ENCODE peak calls at places on chromosomes 2 and 18, in eight cellular contexts. One of them, this sample, is unnamed.

GRCh38 chr2:64853894-64854293 is 135.3 kb upstream of the SLC1A4 start:
- DNase-seq in GM23338: no peak
- DNase-seq in CD4-positive, alpha-beta memory T cell: no peak
- DNase-seq in cardiac muscle cell: no peak
- DNase-seq in adrenal gland: no peak
- DNase-seq in SJSA1: no peak
- DNase-seq in neuronal stem cell: no peak
- DNase-seq in CD4-positive, CD25-positive, alpha-beta regulatory T cell: no peak
- DNase-seq in this sample: no peak

GRCh38 chr2:187117483-187117882 is 268.5 kb upstream of the ZSWIM2 start:
- DNase-seq in GM23338: peak; percentile 61
- DNase-seq in CD4-positive, alpha-beta memory T cell: no peak
- DNase-seq in cardiac muscle cell: no peak
- DNase-seq in adrenal gland: no peak
- DNase-seq in SJSA1: no peak
- DNase-seq in neuronal stem cell: peak; percentile 38
- DNase-seq in CD4-positive, CD25-positive, alpha-beta regulatory T cell: no peak
- DNase-seq in this sample: no peak

GRCh38 chr2:203808041-203808750 is 59.4 kb upstream of the CTLA4 start:
- DNase-seq in GM23338: peak; percentile 18
- DNase-seq in CD4-positive, alpha-beta memory T cell: no peak
- DNase-seq in cardiac muscle cell: peak; percentile 96
- DNase-seq in adrenal gland: no peak
- DNase-seq in SJSA1: peak; percentile 83
- DNase-seq in neuronal stem cell: peak; percentile 75
- DNase-seq in CD4-positive, CD25-positive, alpha-beta regulatory T cell: no peak
- DNase-seq in this sample: no peak

GRCh38 chr2:240731327-240731626 is 39.6 kb downstream of the AQP12A start:
- DNase-seq in GM23338: no peak
- DNase-seq in CD4-positive, alpha-beta memory T cell: no peak
- DNase-seq in cardiac muscle cell: peak; percentile 26
- DNase-seq in adrenal gland: no peak
- DNase-seq in SJSA1: no peak
- DNase-seq in neuronal stem cell: no peak
- DNase-seq in CD4-positive, CD25-positive, alpha-beta regulatory T cell: no peak
- DNase-seq in this sample: no peak

GRCh38 chr2:231930601-231931281 is 4.5 kb upstream of the NPPC start:
- DNase-seq in GM23338: no peak
- DNase-seq in CD4-positive, alpha-beta memory T cell: no peak
- DNase-seq in cardiac muscle cell: peak; percentile 33
- DNase-seq in adrenal gland: no peak
- DNase-seq in SJSA1: peak; percentile 16
- DNase-seq in neuronal stem cell: no peak
- DNase-seq in CD4-positive, CD25-positive, alpha-beta regulatory T cell: no peak
- DNase-seq in this sample: peak; percentile 16

GRCh38 chr2:100126897-100127401 is 15.4 kb downstream of the AFF3 start:
- DNase-seq in GM23338: no peak
- DNase-seq in CD4-positive, alpha-beta memory T cell: no peak
- DNase-seq in cardiac muscle cell: no peak
- DNase-seq in adrenal gland: no peak
- DNase-seq in SJSA1: no peak
- DNase-seq in neuronal stem cell: no peak
- DNase-seq in CD4-positive, CD25-positive, alpha-beta regulatory T cell: no peak
- DNase-seq in this sample: no peak

GRCh38 chr2:202375611-202376408 is at the start of gene BMPR2:
- DNase-seq in GM23338: peak; percentile 93
- DNase-seq in CD4-positive, alpha-beta memory T cell: peak; percentile 80
- DNase-seq in cardiac muscle cell: peak; percentile 94
- DNase-seq in adrenal gland: peak; percentile 90
- DNase-seq in SJSA1: peak; percentile 95
- DNase-seq in neuronal stem cell: peak; percentile 90
- DNase-seq in CD4-positive, CD25-positive, alpha-beta regulatory T cell: peak; percentile 79
- DNase-seq in this sample: peak; percentile 89

GRCh38 chr2:172021074-172021931 is 21.6 kb downstream of the METAP1D start:
- DNase-seq in GM23338: peak; percentile 39
- DNase-seq in CD4-positive, alpha-beta memory T cell: no peak
- DNase-seq in cardiac muscle cell: no peak
- DNase-seq in adrenal gland: no peak
- DNase-seq in SJSA1: no peak
- DNase-seq in neuronal stem cell: no peak
- DNase-seq in CD4-positive, CD25-positive, alpha-beta regulatory T cell: no peak
- DNase-seq in this sample: no peak

GRCh38 chr18:61765097-61765496 is 127.7 kb downstream of the RNF152 start:
- DNase-seq in GM23338: peak; percentile 11
- DNase-seq in CD4-positive, alpha-beta memory T cell: no peak
- DNase-seq in cardiac muscle cell: peak; percentile 71
- DNase-seq in adrenal gland: no peak
- DNase-seq in SJSA1: no peak
- DNase-seq in neuronal stem cell: peak; percentile 11
- DNase-seq in CD4-positive, CD25-positive, alpha-beta regulatory T cell: no peak
- DNase-seq in this sample: no peak

GRCh38 chr2:228433706-228434105 is 252.2 kb upstream of the SPHKAP start:
- DNase-seq in GM23338: no peak
- DNase-seq in CD4-positive, alpha-beta memory T cell: no peak
- DNase-seq in cardiac muscle cell: no peak
- DNase-seq in adrenal gland: no peak
- DNase-seq in SJSA1: no peak
- DNase-seq in neuronal stem cell: no peak
- DNase-seq in CD4-positive, CD25-positive, alpha-beta regulatory T cell: no peak
- DNase-seq in this sample: no peak

GRCh38 chr18:54611819-54612218 is 20.8 kb downstream of the DYNAP start:
- DNase-seq in GM23338: no peak
- DNase-seq in CD4-positive, alpha-beta memory T cell: no peak
- DNase-seq in cardiac muscle cell: no peak
- DNase-seq in adrenal gland: no peak
- DNase-seq in SJSA1: no peak
- DNase-seq in neuronal stem cell: no peak
- DNase-seq in CD4-positive, CD25-positive, alpha-beta regulatory T cell: no peak
- DNase-seq in this sample: no peak

GRCh38 chr18:54616220-54616848 is 25.3 kb downstream of the DYNAP start:
- DNase-seq in GM23338: no peak
- DNase-seq in CD4-positive, alpha-beta memory T cell: no peak
- DNase-seq in cardiac muscle cell: no peak
- DNase-seq in adrenal gland: no peak
- DNase-seq in SJSA1: no peak
- DNase-seq in neuronal stem cell: no peak
- DNase-seq in CD4-positive, CD25-positive, alpha-beta regulatory T cell: no peak
- DNase-seq in this sample: no peak

GRCh38 chr18:54613174-54613573 is 22.1 kb downstream of the DYNAP start:
- DNase-seq in GM23338: no peak
- DNase-seq in CD4-positive, alpha-beta memory T cell: no peak
- DNase-seq in cardiac muscle cell: no peak
- DNase-seq in adrenal gland: no peak
- DNase-seq in SJSA1: no peak
- DNase-seq in neuronal stem cell: no peak
- DNase-seq in CD4-positive, CD25-positive, alpha-beta regulatory T cell: no peak
- DNase-seq in this sample: no peak

GRCh38 chr18:54608008-54608642 is 17.1 kb downstream of the DYNAP start:
- DNase-seq in GM23338: no peak
- DNase-seq in CD4-positive, alpha-beta memory T cell: no peak
- DNase-seq in cardiac muscle cell: peak; percentile 55
- DNase-seq in adrenal gland: no peak
- DNase-seq in SJSA1: no peak
- DNase-seq in neuronal stem cell: no peak
- DNase-seq in CD4-positive, CD25-positive, alpha-beta regulatory T cell: no peak
- DNase-seq in this sample: no peak

GRCh38 chr18:54612237-54612636 is 21.2 kb downstream of the DYNAP start:
- DNase-seq in GM23338: no peak
- DNase-seq in CD4-positive, alpha-beta memory T cell: no peak
- DNase-seq in cardiac muscle cell: no peak
- DNase-seq in adrenal gland: no peak
- DNase-seq in SJSA1: no peak
- DNase-seq in neuronal stem cell: no peak
- DNase-seq in CD4-positive, CD25-positive, alpha-beta regulatory T cell: no peak
- DNase-seq in this sample: no peak
- H3K27ac ChIP-seq in GM23338: no peak overlapping the region
- H3K27ac ChIP-seq in CD4-positive, alpha-beta memory T cell: no peak overlapping the region
- H3K27ac ChIP-seq in cardiac muscle cell: no peak overlapping the region
- H3K27ac ChIP-seq in adrenal gland: no peak overlapping the region
- H3K27ac ChIP-seq in SJSA1: no peak overlapping the region
- H3K27ac ChIP-seq in neuronal stem cell: no peak overlapping the region
- H3K27ac ChIP-seq in CD4-positive, CD25-positive, alpha-beta regulatory T cell: no peak overlapping the region
- H3K27ac ChIP-seq in this sample: no peak overlapping the region

GRCh38 chr2:37648316-37649011 is 23.0 kb downstream of the CDC42EP3 start:
- DNase-seq in GM23338: no peak
- DNase-seq in CD4-positive, alpha-beta memory T cell: peak; percentile 45
- DNase-seq in cardiac muscle cell: peak; percentile 38
- DNase-seq in adrenal gland: peak; percentile 35
- DNase-seq in SJSA1: no peak
- DNase-seq in neuronal stem cell: no peak
- DNase-seq in CD4-positive, CD25-positive, alpha-beta regulatory T cell: peak; percentile 36
- DNase-seq in this sample: peak; percentile 43
- H3K27ac ChIP-seq in GM23338: no peak overlapping the region
- H3K27ac ChIP-seq in CD4-positive, alpha-beta memory T cell: peak overlapping the region; percentile 56
- H3K27ac ChIP-seq in cardiac muscle cell: no peak overlapping the region
- H3K27ac ChIP-seq in adrenal gland: no peak overlapping the region
- H3K27ac ChIP-seq in SJSA1: no peak overlapping the region
- H3K27ac ChIP-seq in neuronal stem cell: no peak overlapping the region
- H3K27ac ChIP-seq in CD4-positive, CD25-positive, alpha-beta regulatory T cell: peak overlapping the region; percentile 72
- H3K27ac ChIP-seq in this sample: peak overlapping the region; percentile 78

GRCh38 chr18:22286576-22286975 is 117.2 kb downstream of the GATA6 start:
- DNase-seq in GM23338: no peak
- DNase-seq in CD4-positive, alpha-beta memory T cell: no peak
- DNase-seq in cardiac muscle cell: peak; percentile 31
- DNase-seq in adrenal gland: no peak
- DNase-seq in SJSA1: no peak
- DNase-seq in neuronal stem cell: no peak
- DNase-seq in CD4-positive, CD25-positive, alpha-beta regulatory T cell: no peak
- DNase-seq in this sample: peak; percentile 75
- H3K27ac ChIP-seq in GM23338: no peak overlapping the region
- H3K27ac ChIP-seq in CD4-positive, alpha-beta memory T cell: no peak overlapping the region
- H3K27ac ChIP-seq in cardiac muscle cell: no peak overlapping the region
- H3K27ac ChIP-seq in adrenal gland: no peak overlapping the region
- H3K27ac ChIP-seq in SJSA1: no peak overlapping the region
- H3K27ac ChIP-seq in neuronal stem cell: no peak overlapping the region
- H3K27ac ChIP-seq in CD4-positive, CD25-positive, alpha-beta regulatory T cell: no peak overlapping the region
- H3K27ac ChIP-seq in this sample: peak overlapping the region; percentile 79

GRCh38 chr2:101743288-101743687 is 45.8 kb downstream of the MAP4K4 start:
- DNase-seq in GM23338: no peak
- DNase-seq in CD4-positive, alpha-beta memory T cell: no peak
- DNase-seq in cardiac muscle cell: no peak
- DNase-seq in adrenal gland: no peak
- DNase-seq in SJSA1: no peak
- DNase-seq in neuronal stem cell: no peak
- DNase-seq in CD4-positive, CD25-positive, alpha-beta regulatory T cell: no peak
- DNase-seq in this sample: no peak
- H3K27ac ChIP-seq in GM23338: no peak overlapping the region
- H3K27ac ChIP-seq in CD4-positive, alpha-beta memory T cell: no peak overlapping the region
- H3K27ac ChIP-seq in cardiac muscle cell: peak overlapping the region; percentile 76
- H3K27ac ChIP-seq in adrenal gland: no peak overlapping the region
- H3K27ac ChIP-seq in SJSA1: no peak overlapping the region
- H3K27ac ChIP-seq in neuronal stem cell: no peak overlapping the region
- H3K27ac ChIP-seq in CD4-positive, CD25-positive, alpha-beta regulatory T cell: peak overlapping the region; percentile 28
- H3K27ac ChIP-seq in this sample: no peak overlapping the region

GRCh38 chr2:191835539-191836350 is 11.1 kb downstream of the CAVIN2 start:
- DNase-seq in GM23338: peak; percentile 63
- DNase-seq in CD4-positive, alpha-beta memory T cell: no peak
- DNase-seq in cardiac muscle cell: no peak
- DNase-seq in adrenal gland: no peak
- DNase-seq in SJSA1: no peak
- DNase-seq in neuronal stem cell: no peak
- DNase-seq in CD4-positive, CD25-positive, alpha-beta regulatory T cell: no peak
- DNase-seq in this sample: no peak
- H3K27ac ChIP-seq in GM23338: no peak overlapping the region
- H3K27ac ChIP-seq in CD4-positive, alpha-beta memory T cell: no peak overlapping the region
- H3K27ac ChIP-seq in cardiac muscle cell: no peak overlapping the region
- H3K27ac ChIP-seq in adrenal gland: no peak overlapping the region
- H3K27ac ChIP-seq in SJSA1: no peak overlapping the region
- H3K27ac ChIP-seq in neuronal stem cell: no peak overlapping the region
- H3K27ac ChIP-seq in CD4-positive, CD25-positive, alpha-beta regulatory T cell: no peak overlapping the region
- H3K27ac ChIP-seq in this sample: no peak overlapping the region

DNA sequence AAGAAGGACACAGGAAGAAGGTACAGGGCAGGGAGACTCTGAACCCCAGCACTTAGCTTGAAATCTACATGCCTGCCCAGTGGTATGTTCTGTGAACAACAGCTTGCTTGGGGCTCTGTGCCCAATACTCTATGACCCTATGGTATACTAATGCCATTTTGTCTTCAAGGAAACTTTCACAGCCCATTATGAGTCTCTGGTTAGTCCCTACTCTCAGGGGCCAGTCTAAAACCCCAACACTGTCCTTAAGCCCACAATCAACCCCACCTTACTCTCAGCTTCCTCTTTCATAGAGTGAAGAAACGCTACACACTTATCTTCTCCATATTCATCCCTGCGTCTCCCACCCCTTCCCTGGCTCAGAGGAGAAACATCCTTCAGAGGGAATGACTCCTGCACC is 16.0 kb downstream of the NEB start:
- DNase-seq in GM23338: no peak
- DNase-seq in CD4-positive, alpha-beta memory T cell: no peak
- DNase-seq in cardiac muscle cell: no peak
- DNase-seq in adrenal gland: no peak
- DNase-seq in SJSA1: no peak
- DNase-seq in neuronal stem cell: no peak
- DNase-seq in CD4-positive, CD25-positive, alpha-beta regulatory T cell: no peak
- DNase-seq in this sample: no peak
- H3K27ac ChIP-seq in GM23338: no peak overlapping the region
- H3K27ac ChIP-seq in CD4-positive, alpha-beta memory T cell: no peak overlapping the region
- H3K27ac ChIP-seq in cardiac muscle cell: no peak overlapping the region
- H3K27ac ChIP-seq in adrenal gland: no peak overlapping the region
- H3K27ac ChIP-seq in SJSA1: no peak overlapping the region
- H3K27ac ChIP-seq in neuronal stem cell: no peak overlapping the region
- H3K27ac ChIP-seq in CD4-positive, CD25-positive, alpha-beta regulatory T cell: no peak overlapping the region
- H3K27ac ChIP-seq in this sample: no peak overlapping the region

DNA sequence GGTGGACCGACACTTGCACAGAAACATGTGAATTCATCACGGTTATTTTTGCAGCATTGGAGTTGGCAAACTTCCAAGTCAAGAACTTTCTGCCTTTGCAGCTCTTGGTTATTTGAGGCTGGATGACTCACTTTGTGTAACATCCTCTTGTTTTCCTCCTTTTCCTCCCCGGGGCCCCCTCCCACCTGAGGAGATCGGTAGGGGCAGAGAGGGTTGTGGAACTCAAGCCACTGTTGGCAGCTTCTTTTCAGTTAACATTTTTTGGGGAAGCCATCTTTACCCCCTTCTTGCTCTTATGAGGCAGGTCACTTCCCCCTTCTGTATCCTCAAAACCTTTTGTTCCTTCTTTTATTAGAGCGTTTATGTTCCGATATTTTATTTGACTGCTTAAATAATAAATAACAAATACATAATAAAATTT is 48.6 kb downstream of the DDX1 start:
- DNase-seq in GM23338: no peak
- DNase-seq in CD4-positive, alpha-beta memory T cell: no peak
- DNase-seq in cardiac muscle cell: peak; percentile 83
- DNase-seq in adrenal gland: no peak
- DNase-seq in SJSA1: no peak
- DNase-seq in neuronal stem cell: no peak
- DNase-seq in CD4-positive, CD25-positive, alpha-beta regulatory T cell: no peak
- DNase-seq in this sample: no peak
- H3K27ac ChIP-seq in GM23338: no peak overlapping the region
- H3K27ac ChIP-seq in CD4-positive, alpha-beta memory T cell: no peak overlapping the region
- H3K27ac ChIP-seq in cardiac muscle cell: no peak overlapping the region
- H3K27ac ChIP-seq in adrenal gland: no peak overlapping the region
- H3K27ac ChIP-seq in SJSA1: no peak overlapping the region
- H3K27ac ChIP-seq in neuronal stem cell: no peak overlapping the region
- H3K27ac ChIP-seq in CD4-positive, CD25-positive, alpha-beta regulatory T cell: no peak overlapping the region
- H3K27ac ChIP-seq in this sample: no peak overlapping the region

GRCh38 chr2:113965228-113965627 is 75.3 kb downstream of the ACTR3 start:
- DNase-seq in GM23338: no peak
- DNase-seq in CD4-positive, alpha-beta memory T cell: no peak
- DNase-seq in cardiac muscle cell: no peak
- DNase-seq in adrenal gland: no peak
- DNase-seq in SJSA1: no peak
- DNase-seq in neuronal stem cell: no peak
- DNase-seq in CD4-positive, CD25-positive, alpha-beta regulatory T cell: no peak
- DNase-seq in this sample: no peak
- H3K27ac ChIP-seq in GM23338: no peak overlapping the region
- H3K27ac ChIP-seq in CD4-positive, alpha-beta memory T cell: no peak overlapping the region
- H3K27ac ChIP-seq in cardiac muscle cell: no peak overlapping the region
- H3K27ac ChIP-seq in adrenal gland: no peak overlapping the region
- H3K27ac ChIP-seq in SJSA1: no peak overlapping the region
- H3K27ac ChIP-seq in neuronal stem cell: no peak overlapping the region
- H3K27ac ChIP-seq in CD4-positive, CD25-positive, alpha-beta regulatory T cell: no peak overlapping the region
- H3K27ac ChIP-seq in this sample: no peak overlapping the region

This sample was measured in stomach.